ENCODE peak calls at places on chromosomes 6 and 20, in five cellular contexts. P is upper lobe of left lung, N is stomach, K is HCT116, T is K562. F is an unnamed sample.

GRCh38 chr6:20542927-20543602 is 8.8 kb downstream of the CDKAL1 start:
- DNase-seq in P (no peak), N (no peak), K (no peak), T (no peak), F (no peak)

GRCh38 chr6:46948699-46949098 is 27.0 kb upstream of the ADGRF5 start:
- DNase-seq in P (no peak), N (no peak), K (no peak), T (no peak), F (no peak)

GRCh38 chr6:27720607-27721580 is 191.3 kb downstream of the OR2B2 start:
- DNase-seq in P (no peak), N (no peak), K (peak; percentile 87), T (peak; percentile 77), F (no peak)

GRCh38 chr6:21666788-21667681 is 73.5 kb downstream of the SOX4 start:
- DNase-seq in P (no peak), N (no peak), K (no peak), T (no peak), F (no peak)

GRCh38 chr6:156718647-156719394 is 58.4 kb upstream of the ARID1B start:
- DNase-seq in P (peak; percentile 48), N (peak; percentile 33), K (peak; percentile 69), T (peak; percentile 74), F (no peak)

GRCh38 chr6:168915242-168915641 is 338.4 kb downstream of the THBS2 start:
- DNase-seq in P (no peak), N (no peak), K (no peak), T (no peak), F (no peak)

GRCh38 chr6:53815381-53816119 is 20.7 kb downstream of the LRRC1 start:
- DNase-seq in P (no peak), N (no peak), K (no peak), T (no peak), F (no peak)

GRCh38 chr6:134553941-134554340 is 236.0 kb upstream of the SGK1 start:
- DNase-seq in P (no peak), N (no peak), K (no peak), T (no peak), F (no peak)

GRCh38 chr20:61295249-61295648 is 43.2 kb downstream of the CDH4 start:
- DNase-seq in P (no peak), N (no peak), K (no peak), T (no peak), F (no peak)

GRCh38 chr6:21999012-21999528 is 297.8 kb downstream of the PRL start:
- DNase-seq in P (no peak), N (no peak), K (no peak), T (no peak), F (no peak)

DNA sequence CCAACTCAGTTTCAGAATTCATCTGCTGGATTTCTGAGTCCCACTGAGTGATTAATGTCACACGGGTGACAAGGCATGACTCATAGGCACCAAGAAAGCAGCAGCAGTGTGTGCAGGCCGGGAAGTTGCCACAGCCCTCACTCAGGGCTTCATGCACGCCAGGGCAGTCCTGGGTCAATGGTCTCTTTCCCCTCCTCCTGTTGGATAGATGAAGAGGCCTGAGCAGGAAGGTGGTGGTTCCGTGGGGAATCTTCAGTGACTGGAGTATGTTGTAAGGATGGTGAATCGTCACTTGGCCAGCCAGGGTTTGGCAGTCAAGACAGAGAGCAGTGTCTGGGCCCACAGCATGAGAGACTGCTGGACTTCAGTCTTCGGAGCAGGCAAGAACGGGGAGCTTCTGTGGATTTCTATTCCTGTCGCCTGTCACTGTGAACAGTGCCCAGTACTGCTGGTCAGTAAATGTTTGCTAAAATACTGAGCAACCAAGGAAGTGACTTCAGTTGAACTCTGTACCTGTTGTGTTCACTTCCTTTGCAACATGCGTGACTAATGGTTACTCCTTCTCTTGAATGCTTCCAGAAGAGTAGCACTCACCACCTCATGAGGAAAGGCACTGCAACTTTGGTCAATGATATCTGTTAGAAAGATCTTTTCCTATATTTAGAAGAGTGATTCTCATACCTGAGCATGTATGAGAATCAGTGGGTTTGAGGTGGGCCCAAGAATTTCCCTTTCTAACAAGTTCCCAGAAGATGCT is 62.0 kb upstream of the CD93 start:
- DNase-seq in P (no peak), N (peak; percentile 54), K (peak; percentile 80), T (peak; percentile 77), F (no peak)
- TF ChIP-seq POLR2AphosphoS5 in P (peak; percentile 96), N (peak; percentile 80), K (peak; percentile 55), T (peak; percentile 79), F (peak; percentile 58)

GRCh38 chr20:62911701-62912280 is 14.5 kb downstream of the DIDO1 start:
- DNase-seq in P (no peak), N (no peak), K (no peak), T (no peak), F (no peak)
- TF ChIP-seq POLR2A in P (no peak), N (no peak), K (no peak), T (no peak), F (no peak)

GRCh38 chr20:5833309-5833941 is 83.2 kb downstream of the SHLD1 start:
- DNase-seq in P (no peak), N (no peak), K (no peak), T (no peak), F (no peak)

GRCh38 chr20:5834436-5835005 is 84.3 kb downstream of the SHLD1 start:
- DNase-seq in P (no peak), N (no peak), K (no peak), T (no peak), F (no peak)

GRCh38 chr20:5831539-5832237 is 81.5 kb downstream of the SHLD1 start:
- DNase-seq in P (no peak), N (no peak), K (no peak), T (no peak), F (no peak)

GRCh38 chr20:5835870-5836269 is 85.7 kb downstream of the SHLD1 start:
- DNase-seq in P (no peak), N (no peak), K (no peak), T (no peak), F (no peak)

DNA sequence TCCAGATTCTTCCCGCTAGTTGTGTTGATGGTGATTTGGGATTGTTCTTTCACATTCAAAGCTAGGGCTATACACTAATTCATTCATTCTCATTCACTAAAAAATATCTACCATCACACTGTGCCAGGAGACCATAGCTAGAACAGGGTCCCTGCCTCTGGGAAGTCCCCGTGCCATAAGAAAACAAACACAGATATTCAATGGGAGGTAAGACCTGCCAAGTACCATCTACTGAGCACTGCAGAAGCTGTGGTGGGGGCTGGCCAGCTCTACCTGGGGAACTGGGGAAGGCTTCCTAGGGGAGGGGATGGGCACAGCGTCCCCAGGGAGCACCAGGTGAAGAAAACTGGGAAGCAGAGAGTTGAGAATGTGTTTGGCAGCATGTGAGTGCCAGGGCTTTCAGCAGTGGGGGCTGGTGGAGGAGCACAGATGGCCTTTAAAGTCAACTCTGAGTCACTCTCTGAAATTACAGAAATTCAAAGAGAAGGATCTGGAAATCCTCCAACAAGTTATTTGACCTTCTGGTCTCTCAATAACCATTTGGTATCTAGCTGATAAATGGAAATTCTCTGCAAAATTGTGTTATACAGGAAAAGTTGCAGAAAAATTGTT is 85.1 kb downstream of the SHLD1 start:
- DNase-seq in P (no peak), N (no peak), K (no peak), T (no peak), F (no peak)
- TF ChIP-seq POLR2AphosphoS5 in P (no peak), N (no peak), K (no peak), T (no peak), F (no peak)

DNA sequence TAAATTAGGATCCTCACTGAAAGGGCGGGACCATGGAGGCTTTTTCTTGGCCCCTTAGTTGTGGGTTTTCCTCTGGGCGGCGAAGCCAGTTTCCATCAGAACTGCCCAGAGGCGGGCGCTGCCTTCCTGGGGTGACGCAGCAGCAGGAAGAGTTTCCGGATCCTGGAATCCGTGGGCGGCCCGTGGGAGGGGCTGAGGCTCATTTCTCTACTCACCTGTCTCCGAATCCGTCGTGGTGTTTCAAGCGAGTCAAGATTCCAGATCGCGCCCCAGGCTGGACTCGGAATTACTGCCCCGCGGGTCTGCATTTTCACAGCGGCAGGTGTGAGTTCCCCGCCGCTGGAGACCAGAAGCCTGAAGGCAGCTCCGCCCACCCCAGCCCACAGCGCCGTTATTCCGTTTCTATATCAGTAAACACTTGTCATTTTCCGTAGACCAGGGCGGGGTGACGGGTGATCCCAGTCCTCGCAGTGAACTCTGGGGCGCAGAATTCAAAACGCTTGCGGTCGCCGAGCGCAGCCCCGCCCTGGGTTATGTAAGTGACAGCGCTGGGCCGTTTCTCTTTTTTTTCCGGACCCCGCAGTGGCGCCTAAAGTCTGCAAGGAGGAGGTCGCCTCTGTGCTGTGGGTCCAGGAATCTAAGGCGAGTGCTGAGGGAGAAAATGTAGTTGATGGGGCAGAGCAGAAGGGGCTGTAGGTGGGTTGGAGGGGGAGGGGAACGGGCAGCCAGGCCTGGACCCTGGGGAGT is 27.2 kb upstream of the POU5F1 start:
- DNase-seq in P (peak; percentile 94), N (peak; percentile 90), K (peak; percentile 66), T (peak; percentile 84), F (no peak)
- TF ChIP-seq POLR2A in P (no peak), N (peak; percentile 12), K (peak; percentile 38), T (peak; percentile 88), F (peak; percentile 75)

GRCh38 chr20:33668087-33668790 is 1.5 kb downstream of the ACTL10 start:
- DNase-seq in P (no peak), N (peak; percentile 88), K (no peak), T (peak; percentile 69), F (peak; percentile 91)

GRCh38 chr20:33666293-33667244 is at the start of gene ACTL10:
- DNase-seq in P (peak; percentile 92), N (peak; percentile 99), K (no peak), T (peak; percentile 95), F (peak; percentile 93)

GRCh38 chr20:33669224-33669623 is 2.5 kb downstream of the ACTL10 start:
- DNase-seq in P (no peak), N (no peak), K (no peak), T (no peak), F (no peak)

GRCh38 chr20:33668791-33669155 is 2.0 kb downstream of the ACTL10 start:
- DNase-seq in P (no peak), N (no peak), K (no peak), T (no peak), F (no peak)

GRCh38 chr20:33667245-33668086 is 723 bp downstream of the ACTL10 start:
- DNase-seq in P (peak; percentile 94), N (peak; percentile 79), K (no peak), T (no peak), F (peak; percentile 50)
- TF ChIP-seq POLR2AphosphoS5 in P (peak; percentile 8), N (peak; percentile 29), K (no peak), T (no peak), F (no peak)